ENCODE peak calls at places on chromosomes 3 and 15, in five cellular contexts. One of them, this sample, is unnamed.

GRCh38 chr15:22918056-22918455 is 62.1 kb downstream of the CYFIP1 start:
- DNase-seq in activated gamma-delta T cell treated with Interleukin-2 at 50 U/mL for 16 hours: no peak
- DNase-seq in left ventricle myocardium inferior: no peak
- DNase-seq in foreskin keratinocyte: peak; percentile 67
- DNase-seq in nephron progenitor cell: no peak
- DNase-seq in this sample: peak; percentile 75

GRCh38 chr15:66294157-66294931 is 976 bp downstream of the DIS3L start:
- DNase-seq in activated gamma-delta T cell treated with Interleukin-2 at 50 U/mL for 16 hours: no peak
- DNase-seq in left ventricle myocardium inferior: no peak
- DNase-seq in foreskin keratinocyte: peak; percentile 87
- DNase-seq in nephron progenitor cell: no peak
- DNase-seq in this sample: peak; percentile 93

GRCh38 chr3:98545940-98546339 is 14.2 kb downstream of the GPR15 start:
- DNase-seq in activated gamma-delta T cell treated with Interleukin-2 at 50 U/mL for 16 hours: no peak
- DNase-seq in left ventricle myocardium inferior: no peak
- DNase-seq in foreskin keratinocyte: no peak
- DNase-seq in nephron progenitor cell: no peak
- DNase-seq in this sample: no peak

GRCh38 chr3:71759401-71759800 is 5.7 kb downstream of the GPR27 start:
- DNase-seq in activated gamma-delta T cell treated with Interleukin-2 at 50 U/mL for 16 hours: no peak
- DNase-seq in left ventricle myocardium inferior: no peak
- DNase-seq in foreskin keratinocyte: no peak
- DNase-seq in nephron progenitor cell: no peak
- DNase-seq in this sample: no peak

GRCh38 chr3:42149537-42150426 is 58.6 kb downstream of the TRAK1 start:
- DNase-seq in activated gamma-delta T cell treated with Interleukin-2 at 50 U/mL for 16 hours: no peak
- DNase-seq in left ventricle myocardium inferior: no peak
- DNase-seq in foreskin keratinocyte: peak; percentile 35
- DNase-seq in nephron progenitor cell: no peak
- DNase-seq in this sample: no peak

GRCh38 chr3:138725116-138725515 is 109.6 kb downstream of the PIK3CB start:
- DNase-seq in activated gamma-delta T cell treated with Interleukin-2 at 50 U/mL for 16 hours: no peak
- DNase-seq in left ventricle myocardium inferior: no peak
- DNase-seq in foreskin keratinocyte: peak; percentile 44
- DNase-seq in nephron progenitor cell: no peak
- DNase-seq in this sample: peak; percentile 8

GRCh38 chr3:48405343-48405881 is 24.5 kb downstream of the PLXNB1 start:
- DNase-seq in activated gamma-delta T cell treated with Interleukin-2 at 50 U/mL for 16 hours: no peak
- DNase-seq in left ventricle myocardium inferior: no peak
- DNase-seq in foreskin keratinocyte: no peak
- DNase-seq in nephron progenitor cell: no peak
- DNase-seq in this sample: no peak

GRCh38 chr3:38039899-38040261 is 872 bp downstream of the DLEC1 start:
- DNase-seq in activated gamma-delta T cell treated with Interleukin-2 at 50 U/mL for 16 hours: peak; percentile 46
- DNase-seq in left ventricle myocardium inferior: peak; percentile 64
- DNase-seq in foreskin keratinocyte: peak; percentile 28
- DNase-seq in nephron progenitor cell: no peak
- DNase-seq in this sample: peak; percentile 36

GRCh38 chr3:13651057-13651400 is 102.1 kb downstream of the FBLN2 start:
- DNase-seq in activated gamma-delta T cell treated with Interleukin-2 at 50 U/mL for 16 hours: no peak
- DNase-seq in left ventricle myocardium inferior: no peak
- DNase-seq in foreskin keratinocyte: no peak
- DNase-seq in nephron progenitor cell: no peak
- DNase-seq in this sample: no peak

GRCh38 chr15:26024241-26024640 is 161.1 kb upstream of the ATP10A start:
- DNase-seq in activated gamma-delta T cell treated with Interleukin-2 at 50 U/mL for 16 hours: no peak
- DNase-seq in left ventricle myocardium inferior: no peak
- DNase-seq in foreskin keratinocyte: no peak
- DNase-seq in nephron progenitor cell: no peak
- DNase-seq in this sample: no peak

GRCh38 chr3:159762981-159763465 is 225.6 kb upstream of the IL12A start:
- DNase-seq in activated gamma-delta T cell treated with Interleukin-2 at 50 U/mL for 16 hours: no peak
- DNase-seq in left ventricle myocardium inferior: peak; percentile 65
- DNase-seq in foreskin keratinocyte: peak; percentile 89
- DNase-seq in nephron progenitor cell: peak; percentile 55
- DNase-seq in this sample: peak; percentile 96

GRCh38 chr3:129226374-129226773 is 23.0 kb upstream of the COPG1 start:
- DNase-seq in activated gamma-delta T cell treated with Interleukin-2 at 50 U/mL for 16 hours: no peak
- DNase-seq in left ventricle myocardium inferior: peak; percentile 85
- DNase-seq in foreskin keratinocyte: peak; percentile 83
- DNase-seq in nephron progenitor cell: no peak
- DNase-seq in this sample: peak; percentile 96

GRCh38 chr3:120344349-120344748 is 4.8 kb downstream of the LRRC58 start:
- DNase-seq in activated gamma-delta T cell treated with Interleukin-2 at 50 U/mL for 16 hours: no peak
- DNase-seq in left ventricle myocardium inferior: no peak
- DNase-seq in foreskin keratinocyte: no peak
- DNase-seq in nephron progenitor cell: no peak
- DNase-seq in this sample: peak; percentile 10

GRCh38 chr15:29550834-29551465 is 271.3 kb downstream of the TJP1 start:
- DNase-seq in activated gamma-delta T cell treated with Interleukin-2 at 50 U/mL for 16 hours: no peak
- DNase-seq in left ventricle myocardium inferior: no peak
- DNase-seq in foreskin keratinocyte: no peak
- DNase-seq in nephron progenitor cell: no peak
- DNase-seq in this sample: no peak